ENCODE peak calls at places on chromosome 16, in four cellular contexts. N, T, D and V are unnamed samples.
A peak's percentile ranks its signal among the peaks of the same experiment; 100 is the strongest.

GRCh38 chr16:87426423-87427215 is 34.5 kb downstream of the MAP1LC3B start:
- DNase-seq in D (no peak), T (no peak), N (no peak), V (no peak)

GRCh38 chr16:5490499-5490898 is 392.9 kb upstream of the EEF2KMT start:
- DNase-seq in D (peak; percentile 58), T (no peak), N (no peak), V (no peak)

GRCh38 chr16:24580665-24581064 is 41.3 kb downstream of the RBBP6 start:
- DNase-seq in T (no peak), D (no peak), N (no peak), V (no peak)

GRCh38 chr16:56726926-56727325 is 3.0 kb upstream of the NUP93 start:
- DNase-seq in T (no peak), N (no peak), D (no peak), V (no peak)

GRCh38 chr16:27867122-27868110 is 196.1 kb downstream of the GSG1L start:
- DNase-seq in N (no peak), T (no peak), D (peak; percentile 89), V (no peak)

GRCh38 chr16:557463-558297 is 2.5 kb upstream of the PRR35 start:
- DNase-seq in N (no peak), D (no peak), T (no peak), V (no peak)

GRCh38 chr16:66443269-66443652 is 16.2 kb downstream of the BEAN1 start:
- DNase-seq in T (no peak), D (no peak), N (no peak), V (no peak)

GRCh38 chr16:87077750-87078127 is 239.5 kb downstream of the C16orf95 start:
- DNase-seq in D (no peak), N (no peak), T (no peak), V (no peak)

GRCh38 chr16:2151188-2152091 is 3.0 kb downstream of the RAB26 start:
- DNase-seq in T (no peak), D (peak; percentile 86), N (no peak), V (no peak)

GRCh38 chr16:11914210-11914758 is 1.5 kb downstream of the GSPT1 start:
- DNase-seq in T (no peak), N (no peak), D (no peak), V (no peak)

GRCh38 chr16:58013201-58013956 is 12.2 kb downstream of the USB1 start:
- DNase-seq in N (no peak), T (no peak), D (peak; percentile 28), V (no peak)

GRCh38 chr16:707062-707538 is 1.5 kb upstream of the FBXL16 start:
- DNase-seq in N (no peak), D (no peak), T (no peak), V (no peak)

GRCh38 chr16:1157639-1158455 is 4.9 kb downstream of the CACNA1H start:
- DNase-seq in T (no peak), N (no peak), D (no peak), V (no peak)

GRCh38 chr16:89357460-89357859 is 132.9 kb downstream of the ANKRD11 start:
- DNase-seq in T (no peak), N (peak; percentile 17), D (peak; percentile 67), V (no peak)

GRCh38 chr16:73713817-73714495 is 582.7 kb upstream of the PSMD7 start:
- DNase-seq in T (no peak), D (peak; percentile 72), N (no peak), V (no peak)

GRCh38 chr16:48082516-48082915 is 73.3 kb downstream of the ABCC12 start:
- DNase-seq in N (no peak), T (no peak), D (no peak), V (no peak)

GRCh38 chr16:68676113-68676860 is 31.2 kb downstream of the CDH3 start:
- DNase-seq in N (no peak), T (no peak), D (no peak), V (no peak)

GRCh38 chr16:10971560-10971961 is 27.2 kb downstream of the CLEC16A start:
- DNase-seq in T (peak; percentile 74), D (peak; percentile 96), N (peak; percentile 58), V (no peak)

GRCh38 chr16:31298958-31299357 is 39.2 kb downstream of the ITGAM start:
- DNase-seq in D (no peak), T (no peak), N (no peak), V (no peak)

GRCh38 chr16:65122974-65123845 is 1.3 kb upstream of the CDH11 start:
- DNase-seq in T (peak; percentile 87), N (peak; percentile 91), D (peak; percentile 40), V (peak; percentile 63)

GRCh38 chr16:67115649-67116048 is 5.9 kb downstream of the PHAF1 start:
- DNase-seq in T (no peak), D (no peak), N (no peak), V (no peak)

GRCh38 chr16:54056921-54057320 is 229.7 kb downstream of the IRX3 start:
- DNase-seq in T (no peak), N (no peak), D (no peak), V (no peak)

GRCh38 chr16:2341456-2342447 is 1.2 kb upstream of the ABCA3 start:
- DNase-seq in D (no peak), N (peak; percentile 58), T (peak; percentile 66), V (no peak)

GRCh38 chr16:56891685-56892084 is 26.7 kb downstream of the SLC12A3 start:
- DNase-seq in T (no peak), N (no peak), D (no peak), V (no peak)

GRCh38 chr16:64590516-64590915 is 531.3 kb downstream of the CDH11 start:
- DNase-seq in N (no peak), T (no peak), D (no peak), V (no peak)

GRCh38 chr16:67013238-67013822 is 15.6 kb upstream of the CBFB start:
- DNase-seq in T (peak; percentile 68), D (no peak), N (peak; percentile 50), V (no peak)

GRCh38 chr16:28935924-28936783 is 4.4 kb downstream of the CD19 start:
- DNase-seq in D (peak; percentile 83), N (peak; percentile 82), T (peak; percentile 84), V (peak; percentile 80)

GRCh38 chr16:7547736-7548135 is 215.1 kb downstream of the RBFOX1 start:
- DNase-seq in N (no peak), D (no peak), T (no peak), V (no peak)

GRCh38 chr16:82843606-82844271 is 217.0 kb downstream of the CDH13 start:
- DNase-seq in N (no peak), T (no peak), D (no peak), V (no peak)

GRCh38 chr16:19601083-19601976 is 45.8 kb downstream of the VPS35L start:
- DNase-seq in N (peak; percentile 49), D (peak; percentile 54), T (no peak), V (no peak)

GRCh38 chr16:1884155-1884760 is 12.3 kb upstream of the MEIOB start:
- DNase-seq in N (no peak), D (peak; percentile 29), T (no peak), V (no peak)

GRCh38 chr16:30892670-30893069 is 1.2 kb downstream of the BCL7C start:
- DNase-seq in D (no peak), T (no peak), N (no peak), V (no peak)

DNA sequence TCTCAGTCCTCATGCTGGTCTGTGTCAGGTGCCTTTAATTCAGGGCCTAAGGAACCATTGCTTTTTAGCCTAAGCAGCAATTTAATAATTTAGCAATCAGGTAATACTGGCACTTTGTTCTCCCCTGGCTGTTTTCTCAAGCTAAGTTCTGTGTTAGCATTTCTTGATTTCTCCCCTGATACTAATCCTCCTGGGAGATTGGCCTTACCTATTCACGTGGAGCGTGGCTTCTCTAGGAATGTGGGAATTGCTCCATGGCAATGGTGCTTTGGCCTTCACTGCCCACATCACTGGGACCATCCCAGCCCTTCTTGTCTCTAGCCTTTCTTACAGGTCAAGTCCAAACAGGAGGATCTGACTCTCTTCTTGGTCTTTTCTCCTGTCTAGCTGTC is 55.7 kb downstream of the ZNRF1 start:
- DNase-seq in N (no peak), T (no peak), D (no peak), V (no peak)
- H3K4me1 ChIP-seq in N (peaks cover 5% of the 10 kb centered on the region), T (peaks cover 3% of the 10 kb centered on the region), D (peaks cover 9% of the 10 kb centered on the region), V (peaks cover 25% of the 10 kb centered on the region)

DNA sequence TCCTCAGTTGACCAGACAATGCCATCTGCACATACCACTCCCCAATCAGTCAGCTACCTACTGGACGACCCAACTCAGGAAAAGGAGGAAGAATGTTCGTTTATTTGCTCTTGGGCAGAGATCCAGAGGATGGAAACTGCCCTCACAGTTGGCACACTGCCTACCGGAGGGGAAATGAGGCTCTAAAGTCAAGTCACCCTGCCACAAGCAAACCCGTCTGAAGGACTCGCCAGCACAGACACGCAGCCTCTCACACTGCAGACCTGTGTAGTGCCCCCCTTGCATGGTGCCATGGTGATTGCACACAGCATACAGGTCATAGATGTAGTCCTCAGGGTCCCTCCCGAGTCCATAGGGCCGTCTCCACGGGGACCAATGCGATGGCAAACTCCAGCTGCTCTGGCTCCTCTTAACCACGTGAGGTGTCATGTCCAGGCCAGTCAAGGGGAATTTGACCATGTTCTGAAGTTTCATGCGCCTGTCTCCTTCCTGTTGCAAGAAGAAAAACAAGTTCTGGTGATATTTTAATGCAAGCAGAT is 69.5 kb downstream of the USP31 start:
- DNase-seq in N (no peak), D (no peak), T (no peak), V (no peak)
- H3K4me1 ChIP-seq in N (no peaks in the 10 kb centered on the region), D (no peaks in the 10 kb centered on the region), T (peaks cover 2% of the 10 kb centered on the region), V (no peaks in the 10 kb centered on the region)

DNA sequence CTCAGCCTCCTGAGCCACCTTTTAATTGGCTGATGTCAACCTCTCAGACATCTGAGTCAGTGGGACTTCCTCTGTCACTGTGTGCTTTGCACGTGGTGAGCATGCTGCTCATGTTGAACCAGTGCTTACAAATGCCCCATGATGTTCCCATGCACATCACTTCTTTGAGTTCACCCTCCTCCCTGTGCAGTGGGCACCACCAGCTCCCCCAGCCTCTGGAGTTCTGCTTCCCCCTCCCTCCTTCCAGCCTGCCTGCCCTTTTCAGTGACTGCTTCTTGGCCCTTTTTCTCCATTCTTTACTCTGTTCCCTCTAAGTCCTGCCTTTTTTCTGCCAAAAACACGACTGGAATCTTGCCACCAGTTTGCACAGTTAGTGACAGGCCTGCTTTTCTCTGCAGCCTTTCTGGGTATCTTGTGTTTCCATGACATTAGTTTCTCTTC is 41.6 kb downstream of the USP10 start:
- DNase-seq in T (no peak), D (no peak), N (no peak), V (no peak)
- H3K4me1 ChIP-seq in T (no peaks in the 10 kb centered on the region), D (peaks cover 1% of the 10 kb centered on the region), N (peaks cover 8% of the 10 kb centered on the region), V (peaks cover 53% of the 10 kb centered on the region)

DNA sequence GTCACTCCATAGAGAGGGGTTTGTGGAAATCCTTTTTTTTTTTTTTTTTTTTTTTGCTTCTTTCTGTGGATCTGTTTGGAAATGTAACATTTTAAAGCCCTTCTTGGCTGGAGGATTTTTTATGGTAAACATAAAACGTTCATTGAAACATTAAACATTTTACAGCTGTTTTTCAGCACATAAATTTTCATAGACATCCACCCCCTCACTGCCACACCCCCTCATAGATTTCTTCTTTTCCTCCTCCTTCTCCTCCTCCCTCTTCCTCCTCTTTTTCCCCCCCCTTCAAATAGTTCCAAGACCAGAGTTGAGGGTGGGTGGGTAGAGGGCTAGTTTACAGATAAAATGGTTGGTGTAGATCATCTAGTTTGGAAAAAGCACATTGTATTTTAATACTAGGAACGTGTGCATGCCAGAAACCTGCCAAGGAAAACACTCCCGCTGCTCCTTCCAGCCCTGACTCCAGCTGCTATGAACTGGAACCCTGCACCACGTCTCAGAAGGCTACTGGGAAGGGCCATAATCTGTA is 646.1 kb downstream of the WWOX start:
- DNase-seq in D (no peak), N (no peak), T (no peak), V (no peak)
- H3K4me1 ChIP-seq in D (no peaks in the 10 kb centered on the region), N (peaks cover 9% of the 10 kb centered on the region), T (no peaks in the 10 kb centered on the region), V (no peaks in the 10 kb centered on the region)

GRCh38 chr16:72399811-72400210 is 227.9 kb upstream of the PMFBP1 start:
- DNase-seq in T (no peak), N (no peak), D (no peak), V (no peak)
- H3K4me1 ChIP-seq in T (no peaks in the 10 kb centered on the region), N (no peaks in the 10 kb centered on the region), D (no peaks in the 10 kb centered on the region), V (no peaks in the 10 kb centered on the region)